ENCODE peak calls at places on chromosomes 6 and 20, in five cellular contexts. One of them, this sample, is unnamed.

GRCh38 chr6:71338540-71339316 is 50.1 kb downstream of the OGFRL1 start:
- DNase-seq in HCEC 1CT: no peak
- DNase-seq in germinal center: no peak
- DNase-seq in M059J: no peak
- DNase-seq in T-helper 2 cell: no peak
- DNase-seq in this sample: peak

GRCh38 chr6:169132361-169132895 is 121.2 kb downstream of the THBS2 start:
- DNase-seq in T-helper 2 cell: no peak
- DNase-seq in HCEC 1CT: no peak
- DNase-seq in germinal center: no peak
- DNase-seq in M059J: peak
- DNase-seq in this sample: no peak

GRCh38 chr6:44142835-44143234 is 15.5 kb downstream of the TMEM63B start:
- DNase-seq in T-helper 2 cell: no peak
- DNase-seq in HCEC 1CT: no peak
- DNase-seq in M059J: no peak
- DNase-seq in germinal center: no peak
- DNase-seq in this sample: no peak

GRCh38 chr6:150667977-150668716 is 68.5 kb downstream of the PLEKHG1 start:
- DNase-seq in HCEC 1CT: no peak
- DNase-seq in T-helper 2 cell: no peak
- DNase-seq in germinal center: no peak
- DNase-seq in M059J: peak
- DNase-seq in this sample: peak

GRCh38 chr20:17442588-17442987 is 88.6 kb downstream of the BFSP1 start:
- DNase-seq in HCEC 1CT: no peak
- DNase-seq in germinal center: no peak
- DNase-seq in M059J: no peak
- DNase-seq in T-helper 2 cell: no peak
- DNase-seq in this sample: no peak

GRCh38 chr20:36886859-36887778 is 11.2 kb downstream of the TLDC2 start:
- DNase-seq in germinal center: peak
- DNase-seq in M059J: peak
- DNase-seq in T-helper 2 cell: peak
- DNase-seq in HCEC 1CT: peak
- DNase-seq in this sample: peak

GRCh38 chr20:56628015-56628872 is 862 bp upstream of the TFAP2C start:
- DNase-seq in M059J: no peak
- DNase-seq in HCEC 1CT: no peak
- DNase-seq in germinal center: no peak
- DNase-seq in T-helper 2 cell: no peak
- DNase-seq in this sample: peak

GRCh38 chr6:41734666-41735426 is 562 bp downstream of the TFEB start:
- DNase-seq in HCEC 1CT: peak
- DNase-seq in M059J: peak
- DNase-seq in germinal center: peak
- DNase-seq in T-helper 2 cell: peak
- DNase-seq in this sample: peak

GRCh38 chr6:157531169-157531985 is 150.4 kb downstream of the ZDHHC14 start:
- DNase-seq in HCEC 1CT: no peak
- DNase-seq in T-helper 2 cell: no peak
- DNase-seq in germinal center: no peak
- DNase-seq in M059J: no peak
- DNase-seq in this sample: peak

This sample was measured in kidney tubule cell.